ENCODE peak calls at places on chromosomes 11 and 22, in five cellular contexts. N is dorsolateral prefrontal cortex; Q is osteoblast; B is CD4-positive, CD25-positive, alpha-beta regulatory T cell; C is CD4-positive, alpha-beta memory T cell. K is an unnamed sample.

GRCh38 chr22:35212020-35212419 is 45.3 kb upstream of the HMGXB4 start:
- DNase-seq in N (no peak), Q (no peak), B (no peak), C (no peak), K (peak; percentile 6)

GRCh38 chr11:119192111-119192510 is 6.8 kb downstream of the NHERF4 start:
- DNase-seq in N (no peak), Q (no peak), B (no peak), C (no peak), K (no peak)

GRCh38 chr11:34055218-34056000 is 3.9 kb downstream of the CAPRIN1 start:
- DNase-seq in N (no peak), Q (peak; percentile 48), B (no peak), C (no peak), K (no peak)

GRCh38 chr11:12402691-12403120 is 25.3 kb downstream of the PARVA start:
- DNase-seq in N (no peak), Q (no peak), B (no peak), C (no peak), K (no peak)

GRCh38 chr22:27207907-27208306 is 550.5 kb downstream of the MIAT start:
- DNase-seq in N (no peak), Q (peak; percentile 91), B (no peak), C (no peak), K (peak; percentile 41)

GRCh38 chr11:12802418-12803085 is 128.3 kb downstream of the TEAD1 start:
- DNase-seq in N (no peak), Q (no peak), B (no peak), C (no peak), K (peak; percentile 94)

GRCh38 chr11:128058580-128059208 is 528.7 kb downstream of the ETS1 start:
- DNase-seq in N (no peak), Q (no peak), B (no peak), C (no peak), K (no peak)

GRCh38 chr22:32619614-32620426 is 145.2 kb downstream of the FBXO7 start:
- DNase-seq in N (no peak), Q (no peak), B (no peak), C (no peak), K (peak; percentile 26)

GRCh38 chr22:31752096-31752847 is 1.5 kb upstream of the DEPDC5 start:
- DNase-seq in N (no peak), Q (no peak), B (no peak), C (no peak), K (no peak)

GRCh38 chr22:21938071-21938822 is 14.4 kb downstream of the PPM1F start:
- DNase-seq in N (peak; percentile 89), Q (peak; percentile 91), B (peak; percentile 85), C (peak; percentile 84), K (peak; percentile 90)

GRCh38 chr22:21939392-21940319 is 13.0 kb downstream of the PPM1F start:
- DNase-seq in N (no peak), Q (peak; percentile 22), B (no peak), C (no peak), K (no peak)

GRCh38 chr22:21937821-21938070 is 14.9 kb downstream of the PPM1F start:
- DNase-seq in N (no peak), Q (peak; percentile 97), B (no peak), C (no peak), K (no peak)

GRCh38 chr22:21940521-21940920 is 12.1 kb downstream of the PPM1F start:
- DNase-seq in N (no peak), Q (peak; percentile 38), B (no peak), C (no peak), K (no peak)

GRCh38 chr22:21938906-21939305 is 13.7 kb downstream of the PPM1F start:
- DNase-seq in N (no peak), Q (peak; percentile 1), B (no peak), C (no peak), K (no peak)
- H3K27ac ChIP-seq in N (peak overlapping the region; percentile 96), Q (peak overlapping the region; percentile 92), B (peak overlapping the region; percentile 62), C (no peak overlapping the region), K (peak overlapping the region; percentile 86)

GRCh38 chr22:46276563-46276962 is 8.8 kb downstream of the TTC38 start:
- DNase-seq in N (no peak), Q (no peak), B (no peak), C (no peak), K (no peak)

GRCh38 chr22:46278656-46279645 is 11.1 kb downstream of the TTC38 start:
- DNase-seq in N (no peak), Q (peak; percentile 37), B (no peak), C (no peak), K (no peak)

GRCh38 chr22:46281866-46282678 is 14.3 kb downstream of the TTC38 start:
- DNase-seq in N (no peak), Q (peak; percentile 68), B (no peak), C (no peak), K (no peak)

GRCh38 chr22:46280063-46280817 is 12.4 kb downstream of the TTC38 start:
- DNase-seq in N (no peak), Q (peak; percentile 61), B (no peak), C (no peak), K (no peak)

DNA sequence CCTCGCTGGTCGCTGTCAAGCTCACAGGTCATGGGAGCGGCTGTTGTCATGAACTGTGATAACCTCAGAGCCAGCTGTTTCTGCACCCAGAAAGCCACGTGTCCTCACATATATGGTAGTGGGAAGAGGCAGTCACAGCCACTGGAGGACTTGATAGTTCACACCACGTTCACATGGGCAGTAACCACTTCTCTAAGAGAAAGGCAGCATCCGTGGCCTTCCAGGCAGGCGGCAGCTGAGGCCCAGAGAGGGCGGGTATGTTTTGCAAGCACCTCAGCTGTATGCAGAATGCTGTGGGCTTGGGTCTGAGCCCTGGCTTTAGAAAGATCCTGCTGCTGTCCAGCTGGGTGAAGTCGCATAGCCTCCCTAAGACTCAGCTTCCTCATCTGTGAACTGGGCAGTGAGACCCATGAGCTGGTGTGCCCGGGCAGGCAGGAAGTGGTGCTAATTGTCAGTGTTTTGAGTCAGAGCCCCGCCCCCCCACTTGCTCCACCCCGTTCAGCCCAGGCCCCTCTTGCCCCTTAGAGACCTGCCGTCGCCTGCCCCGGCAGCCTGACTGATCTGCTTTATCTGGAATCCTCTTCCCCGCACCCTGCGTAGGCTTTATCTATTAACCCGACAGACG is 13.3 kb downstream of the TTC38 start:
- DNase-seq in N (no peak), Q (peak; percentile 52), B (no peak), C (no peak), K (no peak)
- H3K27me3 ChIP-seq in N (no peaks in the 10 kb centered on the region), Q (no peaks in the 10 kb centered on the region), B (no peaks in the 10 kb centered on the region), C (no peaks in the 10 kb centered on the region), K (no peaks in the 10 kb centered on the region)

GRCh38 chr11:72012091-72012630 is 13.5 kb downstream of the IL18BP start:
- DNase-seq in N (no peak), Q (peak; percentile 60), B (no peak), C (no peak), K (no peak)

GRCh38 chr11:72010529-72011233 is 12.0 kb downstream of the IL18BP start:
- DNase-seq in N (no peak), Q (peak; percentile 65), B (no peak), C (no peak), K (no peak)

GRCh38 chr11:72013765-72014711 is 15.3 kb downstream of the IL18BP start:
- DNase-seq in N (no peak), Q (peak; percentile 68), B (no peak), C (no peak), K (no peak)

GRCh38 chr11:72014761-72015320 is 16.1 kb downstream of the IL18BP start:
- DNase-seq in N (no peak), Q (peak; percentile 34), B (no peak), C (no peak), K (no peak)

DNA sequence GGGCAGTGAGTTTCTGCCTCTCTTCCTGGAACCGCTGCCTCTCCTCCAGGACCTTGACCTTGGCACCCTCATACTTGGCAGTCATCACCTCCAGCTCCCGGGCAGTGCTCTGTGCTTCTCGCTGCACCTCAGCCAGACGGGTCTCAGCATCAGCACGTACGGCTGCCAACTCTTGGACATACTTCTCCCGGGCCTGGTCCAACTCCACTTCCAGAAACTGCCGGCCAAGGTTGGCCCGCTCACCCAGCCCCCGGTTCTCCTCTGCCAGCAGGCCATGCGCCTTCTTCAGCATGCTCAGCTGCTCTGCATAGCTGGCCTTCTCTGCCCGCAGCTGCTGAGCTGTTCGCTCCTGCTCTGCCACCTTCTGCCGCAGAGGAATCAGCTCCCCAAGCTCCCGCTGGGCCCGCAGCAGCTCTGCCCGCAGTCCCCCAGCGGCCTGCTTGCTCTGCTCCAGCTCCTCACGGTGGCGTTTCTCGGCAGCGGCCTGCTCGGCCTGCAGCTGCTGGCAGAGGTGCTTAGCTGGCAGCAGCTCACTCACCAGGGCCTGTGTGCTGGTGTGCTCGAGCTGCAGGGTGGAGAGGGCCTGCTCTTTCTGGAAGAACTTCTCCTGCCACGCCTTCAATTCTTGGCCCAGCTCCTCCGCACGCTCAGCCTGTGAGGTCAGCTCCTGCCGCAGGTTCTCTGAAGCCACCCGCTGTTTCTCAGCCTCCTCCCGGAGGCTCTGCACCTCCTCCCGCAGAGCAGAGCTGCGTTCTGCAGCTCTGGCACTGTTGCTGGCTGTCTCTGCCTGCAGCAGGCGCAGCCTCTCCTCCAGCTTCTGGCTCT is 14.4 kb downstream of the IL18BP start:
- DNase-seq in N (no peak), Q (peak; percentile 85), B (no peak), C (no peak), K (no peak)
- H3K27ac ChIP-seq in N (peak overlapping the region; percentile 89), Q (no peak overlapping the region), B (no peak overlapping the region), C (no peak overlapping the region), K (no peak overlapping the region)

GRCh38 chr11:68956547-68957254 is 24.1 kb downstream of the MRGPRD start:
- DNase-seq in N (no peak), Q (peak; percentile 83), B (no peak), C (no peak), K (no peak)
- H3K27me3 ChIP-seq in N (no peaks in the 10 kb centered on the region), Q (no peaks in the 10 kb centered on the region), B (no peaks in the 10 kb centered on the region), C (no peaks in the 10 kb centered on the region), K (no peaks in the 10 kb centered on the region)

K was measured in thyroid gland.